ENCODE peak calls at places on chromosomes 12 and 14, in seven cellular contexts. One of them, this sample, is unnamed.

GRCh38 chr12:93968928-93969327 is 179.4 kb upstream of the PLXNC1 start:
- DNase-seq in uterus: no peak
- DNase-seq in activated CD8-positive, alpha-beta T cell treated with anti-CD3 and anti-CD28 coated beads for 36 hours: no peak
- DNase-seq in lower leg skin: no peak
- DNase-seq in MM.1S: no peak
- DNase-seq in pancreas: no peak
- DNase-seq in stomach: no peak
- DNase-seq in this sample: no peak

GRCh38 chr12:107779077-107779840 is 4.8 kb downstream of the ASCL4 start:
- DNase-seq in uterus: no peak
- DNase-seq in stomach: no peak
- DNase-seq in activated CD8-positive, alpha-beta T cell treated with anti-CD3 and anti-CD28 coated beads for 36 hours: no peak
- DNase-seq in MM.1S: peak
- DNase-seq in lower leg skin: no peak
- DNase-seq in pancreas: no peak
- DNase-seq in this sample: no peak

GRCh38 chr14:36271939-36272907 is 48.2 kb downstream of the MBIP start:
- DNase-seq in uterus: no peak
- DNase-seq in MM.1S: no peak
- DNase-seq in stomach: no peak
- DNase-seq in activated CD8-positive, alpha-beta T cell treated with anti-CD3 and anti-CD28 coated beads for 36 hours: peak
- DNase-seq in pancreas: no peak
- DNase-seq in lower leg skin: no peak
- DNase-seq in this sample: no peak

GRCh38 chr12:100481021-100481420 is 7.4 kb downstream of the NR1H4 start:
- DNase-seq in lower leg skin: no peak
- DNase-seq in pancreas: no peak
- DNase-seq in MM.1S: no peak
- DNase-seq in stomach: no peak
- DNase-seq in uterus: no peak
- DNase-seq in activated CD8-positive, alpha-beta T cell treated with anti-CD3 and anti-CD28 coated beads for 36 hours: no peak
- DNase-seq in this sample: no peak

GRCh38 chr14:69712217-69712565 is 54.8 kb upstream of the SRSF5 start:
- DNase-seq in activated CD8-positive, alpha-beta T cell treated with anti-CD3 and anti-CD28 coated beads for 36 hours: no peak
- DNase-seq in lower leg skin: no peak
- DNase-seq in MM.1S: no peak
- DNase-seq in pancreas: no peak
- DNase-seq in uterus: no peak
- DNase-seq in stomach: no peak
- DNase-seq in this sample: no peak

GRCh38 chr14:64502476-64503183 is 1.0 kb downstream of the ZBTB25 start:
- DNase-seq in uterus: no peak
- DNase-seq in activated CD8-positive, alpha-beta T cell treated with anti-CD3 and anti-CD28 coated beads for 36 hours: peak
- DNase-seq in stomach: peak
- DNase-seq in MM.1S: peak
- DNase-seq in pancreas: peak
- DNase-seq in lower leg skin: peak
- DNase-seq in this sample: no peak

GRCh38 chr12:105523164-105524057 is 192.9 kb downstream of the C12orf75 start:
- DNase-seq in stomach: no peak
- DNase-seq in activated CD8-positive, alpha-beta T cell treated with anti-CD3 and anti-CD28 coated beads for 36 hours: no peak
- DNase-seq in lower leg skin: peak
- DNase-seq in pancreas: no peak
- DNase-seq in uterus: peak
- DNase-seq in MM.1S: no peak
- DNase-seq in this sample: no peak

GRCh38 chr12:65594373-65594772 is 229.9 kb upstream of the HMGA2 start:
- DNase-seq in MM.1S: no peak
- DNase-seq in lower leg skin: no peak
- DNase-seq in uterus: no peak
- DNase-seq in pancreas: no peak
- DNase-seq in stomach: no peak
- DNase-seq in activated CD8-positive, alpha-beta T cell treated with anti-CD3 and anti-CD28 coated beads for 36 hours: no peak
- DNase-seq in this sample: no peak

GRCh38 chr14:81352413-81352812 is 47.7 kb downstream of the STON2 start:
- DNase-seq in lower leg skin: no peak
- DNase-seq in stomach: no peak
- DNase-seq in activated CD8-positive, alpha-beta T cell treated with anti-CD3 and anti-CD28 coated beads for 36 hours: no peak
- DNase-seq in pancreas: no peak
- DNase-seq in uterus: no peak
- DNase-seq in MM.1S: no peak
- DNase-seq in this sample: no peak

GRCh38 chr12:124938606-124939427 is 24.4 kb upstream of the UBC start:
- DNase-seq in activated CD8-positive, alpha-beta T cell treated with anti-CD3 and anti-CD28 coated beads for 36 hours: peak
- DNase-seq in lower leg skin: peak
- DNase-seq in uterus: peak
- DNase-seq in MM.1S: peak
- DNase-seq in stomach: peak
- DNase-seq in pancreas: no peak
- DNase-seq in this sample: no peak

GRCh38 chr14:65574611-65575010 is 162.1 kb downstream of the FUT8 start:
- DNase-seq in lower leg skin: no peak
- DNase-seq in stomach: no peak
- DNase-seq in activated CD8-positive, alpha-beta T cell treated with anti-CD3 and anti-CD28 coated beads for 36 hours: no peak
- DNase-seq in pancreas: no peak
- DNase-seq in MM.1S: no peak
- DNase-seq in uterus: no peak
- DNase-seq in this sample: no peak

GRCh38 chr14:71720978-71721624 is 211.1 kb upstream of the RGS6 start:
- DNase-seq in pancreas: no peak
- DNase-seq in uterus: no peak
- DNase-seq in MM.1S: no peak
- DNase-seq in stomach: no peak
- DNase-seq in activated CD8-positive, alpha-beta T cell treated with anti-CD3 and anti-CD28 coated beads for 36 hours: peak
- DNase-seq in lower leg skin: no peak
- DNase-seq in this sample: no peak

GRCh38 chr12:124573839-124574786 is 6.7 kb upstream of the NCOR2 start:
- DNase-seq in uterus: no peak
- DNase-seq in stomach: no peak
- DNase-seq in pancreas: no peak
- DNase-seq in MM.1S: no peak
- DNase-seq in activated CD8-positive, alpha-beta T cell treated with anti-CD3 and anti-CD28 coated beads for 36 hours: no peak
- DNase-seq in lower leg skin: no peak
- DNase-seq in this sample: no peak

GRCh38 chr14:76294876-76295275 is 81.1 kb upstream of the ESRRB start:
- DNase-seq in lower leg skin: no peak
- DNase-seq in MM.1S: no peak
- DNase-seq in stomach: no peak
- DNase-seq in pancreas: no peak
- DNase-seq in activated CD8-positive, alpha-beta T cell treated with anti-CD3 and anti-CD28 coated beads for 36 hours: no peak
- DNase-seq in uterus: no peak
- DNase-seq in this sample: no peak

GRCh38 chr14:86574026-86574777 is 1044.3 kb downstream of the FLRT2 start:
- DNase-seq in pancreas: no peak
- DNase-seq in lower leg skin: no peak
- DNase-seq in uterus: no peak
- DNase-seq in MM.1S: no peak
- DNase-seq in activated CD8-positive, alpha-beta T cell treated with anti-CD3 and anti-CD28 coated beads for 36 hours: no peak
- DNase-seq in stomach: no peak
- DNase-seq in this sample: no peak

GRCh38 chr14:52852810-52853521 is 61.6 kb upstream of the GNPNAT1 start:
- DNase-seq in MM.1S: no peak
- DNase-seq in activated CD8-positive, alpha-beta T cell treated with anti-CD3 and anti-CD28 coated beads for 36 hours: no peak
- DNase-seq in lower leg skin: no peak
- DNase-seq in stomach: no peak
- DNase-seq in uterus: no peak
- DNase-seq in pancreas: no peak
- DNase-seq in this sample: no peak

GRCh38 chr14:29930283-29930682 is 2.6 kb upstream of the PRKD1 start:
- DNase-seq in stomach: no peak
- DNase-seq in activated CD8-positive, alpha-beta T cell treated with anti-CD3 and anti-CD28 coated beads for 36 hours: no peak
- DNase-seq in MM.1S: no peak
- DNase-seq in uterus: no peak
- DNase-seq in pancreas: no peak
- DNase-seq in lower leg skin: no peak
- DNase-seq in this sample: no peak

GRCh38 chr14:60944206-60944605 is 36.7 kb downstream of the TRMT5 start:
- DNase-seq in uterus: no peak
- DNase-seq in activated CD8-positive, alpha-beta T cell treated with anti-CD3 and anti-CD28 coated beads for 36 hours: no peak
- DNase-seq in pancreas: no peak
- DNase-seq in stomach: no peak
- DNase-seq in lower leg skin: no peak
- DNase-seq in MM.1S: no peak
- DNase-seq in this sample: no peak

GRCh38 chr14:85584481-85584880 is 54.5 kb downstream of the FLRT2 start:
- DNase-seq in pancreas: no peak
- DNase-seq in uterus: no peak
- DNase-seq in MM.1S: no peak
- DNase-seq in activated CD8-positive, alpha-beta T cell treated with anti-CD3 and anti-CD28 coated beads for 36 hours: no peak
- DNase-seq in lower leg skin: no peak
- DNase-seq in stomach: no peak
- DNase-seq in this sample: no peak

GRCh38 chr12:77236066-77236465 is 170.7 kb upstream of the E2F7 start:
- DNase-seq in pancreas: no peak
- DNase-seq in uterus: no peak
- DNase-seq in stomach: no peak
- DNase-seq in MM.1S: no peak
- DNase-seq in activated CD8-positive, alpha-beta T cell treated with anti-CD3 and anti-CD28 coated beads for 36 hours: no peak
- DNase-seq in lower leg skin: no peak
- DNase-seq in this sample: no peak

GRCh38 chr12:66103011-66103913 is 27.3 kb downstream of the LLPH start:
- DNase-seq in activated CD8-positive, alpha-beta T cell treated with anti-CD3 and anti-CD28 coated beads for 36 hours: peak
- DNase-seq in lower leg skin: no peak
- DNase-seq in stomach: no peak
- DNase-seq in pancreas: no peak
- DNase-seq in uterus: no peak
- DNase-seq in MM.1S: no peak
- DNase-seq in this sample: no peak

GRCh38 chr14:81511110-81511900 is 22.3 kb downstream of the SEL1L start:
- DNase-seq in activated CD8-positive, alpha-beta T cell treated with anti-CD3 and anti-CD28 coated beads for 36 hours: no peak
- DNase-seq in lower leg skin: no peak
- DNase-seq in uterus: no peak
- DNase-seq in MM.1S: no peak
- DNase-seq in pancreas: no peak
- DNase-seq in stomach: no peak
- DNase-seq in this sample: no peak

GRCh38 chr12:2654311-2654710 is 140.5 kb upstream of the FKBP4 start:
- DNase-seq in stomach: no peak
- DNase-seq in lower leg skin: no peak
- DNase-seq in pancreas: no peak
- DNase-seq in MM.1S: no peak
- DNase-seq in uterus: no peak
- DNase-seq in activated CD8-positive, alpha-beta T cell treated with anti-CD3 and anti-CD28 coated beads for 36 hours: no peak
- DNase-seq in this sample: no peak

GRCh38 chr12:46517579-46517962 is 145.0 kb upstream of the SLC38A2 start:
- DNase-seq in stomach: no peak
- DNase-seq in MM.1S: peak
- DNase-seq in uterus: no peak
- DNase-seq in pancreas: no peak
- DNase-seq in activated CD8-positive, alpha-beta T cell treated with anti-CD3 and anti-CD28 coated beads for 36 hours: peak
- DNase-seq in lower leg skin: no peak
- DNase-seq in this sample: no peak
- TF ChIP-seq CTCF in stomach: no peak
- TF ChIP-seq CTCF in MM.1S: peak
- TF ChIP-seq CTCF in uterus: no peak
- TF ChIP-seq CTCF in pancreas: no peak
- TF ChIP-seq CTCF in activated CD8-positive, alpha-beta T cell treated with anti-CD3 and anti-CD28 coated beads for 36 hours: no peak
- TF ChIP-seq CTCF in lower leg skin: no peak
- TF ChIP-seq CTCF in this sample: no peak

DNA sequence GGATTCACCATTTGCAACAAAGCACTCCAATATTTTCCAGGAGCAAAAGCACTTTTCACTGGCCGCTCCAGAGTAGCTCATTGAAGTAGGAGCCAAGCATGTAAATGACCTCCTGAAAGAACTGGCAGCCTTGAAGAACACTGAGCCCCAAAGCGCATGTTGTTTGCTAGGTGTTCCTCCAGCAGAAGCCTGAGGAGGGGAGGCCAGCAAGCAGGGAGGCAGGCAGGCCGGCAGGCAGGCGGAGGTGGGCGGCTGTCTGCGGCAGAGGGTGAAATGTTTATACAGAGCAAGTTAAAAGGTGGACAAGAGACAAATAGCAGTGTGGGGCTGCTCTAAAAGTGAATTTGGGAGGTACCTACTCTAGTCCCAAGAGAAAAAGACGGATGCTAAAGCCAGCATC is 439.4 kb downstream of the CCDC91 start:
- DNase-seq in pancreas: no peak
- DNase-seq in activated CD8-positive, alpha-beta T cell treated with anti-CD3 and anti-CD28 coated beads for 36 hours: no peak
- DNase-seq in lower leg skin: no peak
- DNase-seq in uterus: no peak
- DNase-seq in stomach: no peak
- DNase-seq in MM.1S: no peak
- DNase-seq in this sample: no peak
- TF ChIP-seq CTCF in pancreas: no peak
- TF ChIP-seq CTCF in activated CD8-positive, alpha-beta T cell treated with anti-CD3 and anti-CD28 coated beads for 36 hours: no peak
- TF ChIP-seq CTCF in lower leg skin: no peak
- TF ChIP-seq CTCF in uterus: no peak
- TF ChIP-seq CTCF in stomach: no peak
- TF ChIP-seq CTCF in MM.1S: no peak
- TF ChIP-seq CTCF in this sample: no peak

DNA sequence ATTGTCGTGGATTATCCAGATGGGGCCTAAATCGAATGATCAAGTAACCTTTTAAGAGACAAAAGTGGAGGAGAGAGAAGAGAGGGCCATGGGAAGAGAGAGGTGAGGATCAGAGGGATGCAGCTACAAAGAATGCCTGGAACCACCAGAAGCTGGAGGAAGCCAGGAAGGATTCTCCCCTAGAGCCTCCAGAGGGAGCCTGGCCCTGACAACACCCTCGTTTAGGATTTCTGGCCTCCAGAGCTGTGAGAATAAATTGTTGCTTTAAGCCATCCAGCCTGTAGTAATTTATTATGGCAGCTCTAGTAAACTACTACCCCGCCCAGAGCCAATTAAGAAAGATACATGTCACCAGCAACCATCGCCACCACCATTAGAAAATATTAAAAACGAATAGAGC is 46.2 kb upstream of the GSC start:
- DNase-seq in stomach: no peak
- DNase-seq in uterus: no peak
- DNase-seq in MM.1S: no peak
- DNase-seq in activated CD8-positive, alpha-beta T cell treated with anti-CD3 and anti-CD28 coated beads for 36 hours: no peak
- DNase-seq in lower leg skin: no peak
- DNase-seq in pancreas: no peak
- DNase-seq in this sample: no peak
- TF ChIP-seq CTCF in stomach: no peak
- TF ChIP-seq CTCF in uterus: no peak
- TF ChIP-seq CTCF in MM.1S: no peak
- TF ChIP-seq CTCF in activated CD8-positive, alpha-beta T cell treated with anti-CD3 and anti-CD28 coated beads for 36 hours: no peak
- TF ChIP-seq CTCF in lower leg skin: no peak
- TF ChIP-seq CTCF in pancreas: no peak
- TF ChIP-seq CTCF in this sample: no peak

GRCh38 chr14:102798926-102799325 is 21.7 kb downstream of the TRAF3 start:
- DNase-seq in uterus: no peak
- DNase-seq in activated CD8-positive, alpha-beta T cell treated with anti-CD3 and anti-CD28 coated beads for 36 hours: no peak
- DNase-seq in lower leg skin: no peak
- DNase-seq in MM.1S: no peak
- DNase-seq in pancreas: no peak
- DNase-seq in stomach: no peak
- DNase-seq in this sample: no peak

GRCh38 chr14:102796661-102797190 is 19.5 kb downstream of the TRAF3 start:
- DNase-seq in lower leg skin: no peak
- DNase-seq in MM.1S: no peak
- DNase-seq in pancreas: no peak
- DNase-seq in stomach: no peak
- DNase-seq in uterus: no peak
- DNase-seq in activated CD8-positive, alpha-beta T cell treated with anti-CD3 and anti-CD28 coated beads for 36 hours: no peak
- DNase-seq in this sample: no peak

GRCh38 chr14:102793531-102794328 is 16.5 kb downstream of the TRAF3 start:
- DNase-seq in lower leg skin: no peak
- DNase-seq in pancreas: no peak
- DNase-seq in stomach: no peak
- DNase-seq in MM.1S: no peak
- DNase-seq in activated CD8-positive, alpha-beta T cell treated with anti-CD3 and anti-CD28 coated beads for 36 hours: no peak
- DNase-seq in uterus: no peak
- DNase-seq in this sample: no peak

GRCh38 chr14:102799684-102800562 is 22.7 kb downstream of the TRAF3 start:
- DNase-seq in activated CD8-positive, alpha-beta T cell treated with anti-CD3 and anti-CD28 coated beads for 36 hours: no peak
- DNase-seq in pancreas: no peak
- DNase-seq in MM.1S: no peak
- DNase-seq in uterus: no peak
- DNase-seq in lower leg skin: no peak
- DNase-seq in stomach: no peak
- DNase-seq in this sample: no peak

GRCh38 chr14:102795060-102795925 is 18.0 kb downstream of the TRAF3 start:
- DNase-seq in uterus: peak
- DNase-seq in stomach: peak
- DNase-seq in activated CD8-positive, alpha-beta T cell treated with anti-CD3 and anti-CD28 coated beads for 36 hours: peak
- DNase-seq in MM.1S: no peak
- DNase-seq in lower leg skin: peak
- DNase-seq in pancreas: no peak
- DNase-seq in this sample: no peak
- TF ChIP-seq CTCF in uterus: no peak
- TF ChIP-seq CTCF in stomach: no peak
- TF ChIP-seq CTCF in activated CD8-positive, alpha-beta T cell treated with anti-CD3 and anti-CD28 coated beads for 36 hours: no peak
- TF ChIP-seq CTCF in MM.1S: no peak
- TF ChIP-seq CTCF in lower leg skin: no peak
- TF ChIP-seq CTCF in pancreas: no peak
- TF ChIP-seq CTCF in this sample: no peak